ENCODE peak calls at places on chromosome 3, in four cellular contexts. M is GM12878, H is HepG2, L is WTC11. F is an unnamed sample.

GRCh38 chr3:153165211-153165815 is 3.3 kb downstream of the RAP2B start:
- DNase-seq in M (no peak), H (no peak), L (no peak), F (no peak)

GRCh38 chr3:138032567-138032966 is 22.6 kb downstream of the CLDN18 start:
- DNase-seq in M (peak; percentile 42), H (no peak), L (no peak), F (no peak)

GRCh38 chr3:75192065-75192658 is 472.0 kb upstream of the FRG2C start:
- DNase-seq in M (no peak), H (peak; percentile 35), L (peak; percentile 68), F (peak; percentile 29)

GRCh38 chr3:32686713-32687112 is 1.7 kb downstream of the CNOT10 start:
- DNase-seq in M (no peak), H (no peak), L (no peak), F (peak; percentile 42)

GRCh38 chr3:131048030-131048429 is 21.4 kb downstream of the NEK11 start:
- DNase-seq in M (no peak), H (no peak), L (no peak), F (no peak)

GRCh38 chr3:141828487-141829284 is 47.8 kb upstream of the ATP1B3 start:
- DNase-seq in M (no peak), H (no peak), L (no peak), F (no peak)

GRCh38 chr3:97942801-97943546 is 29.3 kb downstream of the RIOX2 start:
- DNase-seq in M (no peak), H (no peak), L (no peak), F (no peak)

GRCh38 chr3:13042932-13043275 is 30.3 kb downstream of the IQSEC1 start:
- DNase-seq in M (no peak), H (no peak), L (no peak), F (peak; percentile 82)

GRCh38 chr3:4986611-4987373 is 7.6 kb downstream of the BHLHE40 start:
- DNase-seq in M (no peak), H (peak; percentile 94), L (peak; percentile 93), F (peak; percentile 61)

GRCh38 chr3:122493296-122493695 is 21.4 kb downstream of the KPNA1 start:
- DNase-seq in M (no peak), H (no peak), L (no peak), F (no peak)

GRCh38 chr3:116815321-116815720 is 105.7 kb downstream of the TUSC7 start:
- DNase-seq in M (no peak), H (no peak), L (no peak), F (no peak)

DNA sequence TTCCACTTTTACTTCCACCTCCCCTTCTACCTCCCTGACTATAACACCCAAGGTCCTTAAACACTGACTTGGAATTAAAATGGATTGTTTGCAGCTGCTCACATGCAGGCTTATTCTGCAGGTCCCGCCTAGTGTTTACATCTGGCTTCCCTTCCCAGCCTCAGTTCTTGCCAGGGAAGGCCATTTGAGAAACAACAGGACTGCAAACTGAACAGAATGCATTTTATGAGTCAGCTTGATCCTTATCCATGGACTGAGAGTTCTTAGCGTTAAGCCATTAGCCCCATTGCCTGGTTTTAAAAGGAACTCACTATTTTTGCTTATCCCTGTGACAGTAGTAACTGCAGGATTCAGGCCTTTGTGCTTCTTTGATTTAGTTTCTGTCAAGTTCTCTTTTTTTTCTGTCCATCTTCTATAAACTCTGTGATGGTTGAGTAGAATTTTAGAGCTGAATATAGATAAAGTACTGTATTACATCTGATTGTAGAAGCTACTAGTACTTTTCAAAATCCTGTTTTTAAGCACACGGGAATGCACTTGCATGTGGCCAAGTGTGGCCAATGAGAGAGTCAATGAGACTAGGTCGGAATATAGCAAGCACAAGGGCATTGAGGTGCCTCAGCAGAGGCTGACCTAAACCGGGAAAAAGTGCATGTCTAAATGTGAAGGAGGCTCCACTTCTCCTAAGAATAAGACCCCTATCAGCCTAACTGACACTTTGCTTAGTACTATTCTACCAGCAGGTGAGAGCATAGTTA is 106.4 kb downstream of the TUSC7 start:
- DNase-seq in M (no peak), H (no peak), L (no peak), F (no peak)
- TF ChIP-seq TCF7 in M (no peak), H (no peak), L (no peak), F (no peak)

GRCh38 chr3:189629803-189630455 is 1.3 kb upstream of the TP63 start:
- DNase-seq in M (no peak), H (no peak), L (no peak), F (no peak)
- TF ChIP-seq TCF7 in M (no peak), H (no peak), L (no peak), F (no peak)

GRCh38 chr3:23041918-23042696 is 161.0 kb upstream of the UBE2E2 start:
- DNase-seq in M (no peak), H (no peak), L (no peak), F (no peak)
- TF ChIP-seq TCF7 in M (no peak), H (no peak), L (no peak), F (no peak)

DNA sequence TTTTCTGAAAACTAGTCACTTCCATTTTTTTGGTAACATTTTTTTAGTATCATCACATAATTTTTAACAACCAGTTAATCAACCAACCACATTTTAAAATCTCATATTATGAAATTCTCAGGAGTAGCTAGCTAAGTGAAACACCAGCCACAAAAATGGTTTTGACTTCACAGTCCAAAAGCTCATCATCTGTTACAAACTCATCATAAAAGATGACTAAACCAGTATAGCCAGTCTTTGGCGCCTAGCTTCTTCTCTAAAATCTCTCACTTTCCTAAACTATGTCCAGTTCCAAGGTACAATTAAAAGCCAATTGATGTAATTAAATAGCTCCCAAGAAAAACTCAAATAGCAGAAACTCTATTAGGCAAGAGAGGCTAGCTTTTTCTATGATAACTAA is 88.2 kb upstream of the ZNF385D start:
- DNase-seq in M (no peak), H (no peak), L (no peak), F (no peak)
- TF ChIP-seq TCF7 in M (no peak), H (no peak), L (no peak), F (no peak)

GRCh38 chr3:39143051-39143885 is 10.1 kb downstream of the CSRNP1 start:
- DNase-seq in M (no peak), H (no peak), L (no peak), F (no peak)

GRCh38 chr3:39144748-39145380 is 8.5 kb downstream of the CSRNP1 start:
- DNase-seq in M (no peak), H (no peak), L (no peak), F (no peak)

GRCh38 chr3:39146083-39146501 is 7.3 kb downstream of the CSRNP1 start:
- DNase-seq in M (no peak), H (no peak), L (no peak), F (no peak)

GRCh38 chr3:39142067-39142466 is 11.3 kb downstream of the CSRNP1 start:
- DNase-seq in M (no peak), H (no peak), L (no peak), F (no peak)

DNA sequence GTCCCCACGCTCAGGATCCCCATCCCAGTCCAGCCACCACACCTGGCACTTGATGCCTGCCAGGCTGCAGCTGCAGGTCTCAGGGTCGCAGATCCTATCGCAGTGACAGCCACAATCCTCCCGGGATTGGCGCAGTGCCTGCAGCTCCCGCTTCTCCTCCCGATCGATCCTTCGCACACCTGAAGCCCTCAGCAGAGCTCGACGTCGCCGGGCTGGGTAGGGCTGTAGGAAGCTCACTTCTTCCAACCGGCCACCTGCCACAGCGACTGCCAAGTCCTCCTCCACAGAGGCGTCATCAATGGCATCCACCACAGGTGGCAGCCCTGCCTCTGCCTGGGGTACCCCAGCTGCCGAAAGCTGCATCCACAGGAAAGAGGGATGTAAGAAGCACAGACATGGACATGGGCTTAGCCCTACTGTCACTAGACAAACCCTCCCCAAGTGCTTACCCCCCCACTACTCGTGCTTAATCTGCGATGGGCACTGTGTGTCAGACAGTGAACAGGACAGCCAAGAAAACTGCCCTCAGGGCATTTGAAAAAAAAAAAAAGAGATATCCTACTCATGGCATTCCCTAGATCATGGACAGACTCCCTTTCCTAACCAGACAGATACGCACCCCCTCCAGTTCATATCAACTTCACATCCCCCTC is 9.2 kb downstream of the CSRNP1 start:
- DNase-seq in M (no peak), H (no peak), L (no peak), F (no peak)
- TF ChIP-seq TCF7 in M (no peak), H (no peak), L (no peak), F (no peak)

GRCh38 chr3:151299006-151299405 is 17.6 kb downstream of the GPR87 start:
- DNase-seq in M (no peak), H (no peak), L (no peak), F (no peak)
- TF ChIP-seq TCF7 in M (no peak), H (no peak), L (no peak), F (no peak)

GRCh38 chr3:82461049-82461889 is 699.8 kb upstream of the GBE1 start:
- DNase-seq in M (no peak), H (peak; percentile 78), L (no peak), F (no peak)

GRCh38 chr3:82467051-82467450 is 705.6 kb upstream of the GBE1 start:
- DNase-seq in M (no peak), H (no peak), L (no peak), F (no peak)

GRCh38 chr3:82462977-82463376 is 701.5 kb upstream of the GBE1 start:
- DNase-seq in M (no peak), H (peak; percentile 4), L (no peak), F (no peak)
- TF ChIP-seq TCF7 in M (no peak), H (no peak), L (no peak), F (no peak)

DNA sequence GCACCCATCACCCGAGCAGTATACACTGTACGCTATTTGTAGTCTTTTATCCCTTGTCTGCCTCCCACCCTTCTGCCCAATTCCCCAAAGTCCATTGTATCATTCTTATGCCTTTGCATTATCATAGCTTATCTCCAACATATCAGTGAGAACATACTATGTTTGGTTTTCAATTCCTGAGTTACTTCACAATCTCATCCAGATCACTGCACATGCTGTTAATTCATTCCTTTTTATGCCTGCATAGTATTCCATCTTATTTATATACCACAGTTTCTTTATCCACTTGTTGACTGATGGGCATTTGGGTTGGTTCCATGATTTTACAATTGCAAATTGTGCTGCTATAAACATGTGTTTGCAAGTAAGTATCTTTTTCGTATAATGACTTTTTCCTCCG is 564.7 kb upstream of the NECTIN3 start:
- DNase-seq in M (no peak), H (no peak), L (no peak), F (no peak)
- TF ChIP-seq TCF7 in M (no peak), H (no peak), L (no peak), F (no peak)

GRCh38 chr3:179768080-179768479 is 115.2 kb downstream of the USP13 start:
- DNase-seq in M (no peak), H (no peak), L (peak; percentile 53), F (peak; percentile 61)
- TF ChIP-seq TCF7 in M (no peak), H (no peak), L (no peak), F (no peak)

GRCh38 chr3:26498192-26498591 is 124.4 kb upstream of the LRRC3B start:
- DNase-seq in M (no peak), H (no peak), L (no peak), F (no peak)
- TF ChIP-seq TCF7 in M (no peak), H (no peak), L (no peak), F (no peak)

F was measured in K562.